ENCODE peak calls at places on chromosomes 4 and X, in nine cellular contexts. H, K, R, S, V, L, Q, Y and B are unnamed samples. For H3K9me3, the result is how much of the 10 kb centered on the place peaks cover.

GRCh38 chr4:169133932-169134331 is 123.9 kb upstream of the CBR4 start:
- DNase-seq in H (no peak), K (peak), R (no peak), S (no peak), V (no peak), L (peak), Q (no peak), Y (peak), B (no peak)

GRCh38 chr4:168877407-168877778 is 132.7 kb downstream of the CBR4 start:
- DNase-seq in H (peak), K (no peak), R (no peak), S (no peak), V (no peak), L (no peak), Q (no peak), Y (no peak), B (no peak)

GRCh38 chr4:145406970-145407369 is 74.7 kb upstream of the SMAD1 start:
- DNase-seq in H (no peak), K (no peak), R (no peak), S (no peak), V (no peak), L (no peak), Q (no peak), Y (no peak), B (no peak)

GRCh38 chr4:181418491-181418890 is 824.7 kb upstream of the TENM3 start:
- DNase-seq in H (no peak), K (no peak), R (no peak), S (no peak), V (no peak), L (no peak), Q (no peak), Y (no peak), B (no peak)

GRCh38 chr4:153326513-153326912 is 18.0 kb upstream of the MND1 start:
- DNase-seq in H (peak), K (no peak), R (no peak), S (no peak), V (no peak), L (no peak), Q (no peak), Y (no peak), B (no peak)

GRCh38 chrX:24231169-24231568 is 81.6 kb downstream of the ZFX start:
- DNase-seq in H (peak), K (no peak), R (no peak), S (no peak), V (no peak), L (no peak), Q (no peak), Y (no peak), B (no peak)

GRCh38 chr4:153757407-153757806 is 2.4 kb downstream of the RNF175 start:
- DNase-seq in H (no peak), K (no peak), R (no peak), S (no peak), V (no peak), L (no peak), Q (no peak), Y (no peak), B (no peak)

GRCh38 chrX:42976729-42977366 is 198.9 kb upstream of the PPP1R2C start:
- DNase-seq in H (no peak), K (no peak), R (no peak), S (no peak), V (peak), L (no peak), Q (peak), Y (no peak), B (peak)

GRCh38 chr4:158253350-158253980 is 43.2 kb downstream of the TMEM144 start:
- DNase-seq in H (peak), K (no peak), R (no peak), S (no peak), V (no peak), L (no peak), Q (peak), Y (no peak), B (peak)

GRCh38 chr4:174214102-174214878 is 69.2 kb downstream of the FBXO8 start:
- DNase-seq in H (peak), K (no peak), R (no peak), S (no peak), V (no peak), L (no peak), Q (peak), Y (peak), B (no peak)

DNA sequence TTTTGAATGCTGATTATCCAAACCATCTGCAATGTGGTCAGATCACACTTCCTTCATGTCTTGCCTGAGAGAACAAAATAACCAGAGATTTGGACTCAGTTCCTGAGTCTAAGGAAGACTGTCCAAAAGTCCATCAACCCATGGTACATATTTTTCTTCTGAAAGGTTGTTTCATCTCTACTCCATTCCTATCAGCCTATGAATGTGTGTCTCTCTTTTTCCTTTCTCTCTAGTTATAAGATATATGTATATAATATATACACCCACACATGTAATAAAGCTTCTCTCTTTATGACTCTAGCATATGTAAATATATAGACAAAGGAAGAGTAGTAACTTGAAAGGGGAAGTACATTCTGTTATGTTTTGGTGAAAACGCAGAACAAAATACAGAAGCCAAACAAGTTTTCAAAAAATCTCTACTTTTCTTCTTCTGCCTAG is 227.0 kb downstream of the ARHGAP24 start:
- DNase-seq in H (peak), K (no peak), R (no peak), S (no peak), V (no peak), L (no peak), Q (no peak), Y (no peak), B (no peak)
- H3K9me3 ChIP-seq in H (under half), K (under half), R (under half), S (under half), V (under half), L (under half), Q (under half), Y (under half), B (under half)

GRCh38 chr4:14532436-14532835 is 469.8 kb upstream of the CPEB2 start:
- DNase-seq in H (no peak), K (no peak), R (no peak), S (no peak), V (no peak), L (no peak), Q (no peak), Y (no peak), B (no peak)
- H3K9me3 ChIP-seq in H (under half), K (under half), R (under half), S (under half), V (under half), L (under half), Q (under half), Y (under half), B (under half)

DNA sequence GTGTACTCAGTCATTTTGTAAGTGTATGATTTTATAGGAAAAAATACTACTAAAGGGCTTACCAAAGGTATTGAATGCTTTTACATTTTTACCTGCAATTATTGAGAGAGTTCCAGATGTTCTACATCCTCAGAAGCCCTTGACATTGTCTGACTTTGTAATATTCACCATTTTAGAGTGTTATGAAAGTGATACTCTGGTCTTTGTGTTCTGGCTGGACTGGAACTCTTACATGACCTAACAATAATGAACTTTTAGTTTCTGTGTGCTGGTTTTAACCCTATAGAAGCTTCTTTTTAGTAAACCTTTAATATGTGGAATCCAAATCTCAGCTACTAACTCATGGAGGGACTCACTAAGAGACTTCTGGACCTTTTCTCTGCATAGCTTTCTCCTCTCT is 478.8 kb upstream of the SPANXN1 start:
- DNase-seq in H (no peak), K (no peak), R (no peak), S (no peak), V (no peak), L (no peak), Q (no peak), Y (no peak), B (no peak)
- H3K9me3 ChIP-seq in H (under half), K (under half), R (under half), S (under half), V (under half), L (under half), Q (under half), Y (under half), B (under half)

GRCh38 chr4:176995-177394 is 52.7 kb downstream of the ZNF718 start:
- DNase-seq in H (no peak), K (no peak), R (no peak), S (no peak), V (no peak), L (no peak), Q (no peak), Y (no peak), B (no peak)
- H3K9me3 ChIP-seq in H (under half), K (half or more), R (half or more), S (half or more), V (under half), L (half or more), Q (under half), Y (under half), B (under half)

GRCh38 chr4:41290486-41290885 is 33.8 kb downstream of the UCHL1 start:
- DNase-seq in H (no peak), K (no peak), R (peak), S (no peak), V (no peak), L (peak), Q (no peak), Y (no peak), B (no peak)
- H3K9me3 ChIP-seq in H (under half), K (under half), R (under half), S (under half), V (under half), L (under half), Q (under half), Y (under half), B (under half)